ENCODE peak calls at places on chromosomes 12 and 14, in five cellular contexts. M is RWPE2, G is NCI-H1436, X is NCI-H1105, N is GM13977. B is an unnamed sample.
A peak's percentile ranks its signal among the peaks of the same experiment; 100 is the strongest.

GRCh38 chr14:36507847-36508417 is 12.1 kb downstream of the NKX2-1 start:
- DNase-seq in M (no peak), G (peak; percentile 41), X (peak; percentile 80), N (no peak), B (no peak)

GRCh38 chr14:92880851-92881250 is 42.1 kb upstream of the CHGA start:
- DNase-seq in M (no peak), G (peak; percentile 89), X (no peak), N (no peak), B (peak; percentile 69)

GRCh38 chr14:73953731-73954130 is 3.6 kb downstream of the COQ6 start:
- DNase-seq in M (no peak), G (no peak), X (no peak), N (no peak), B (no peak)

GRCh38 chr12:4189721-4190120 is 83.8 kb upstream of the CCND2 start:
- DNase-seq in M (no peak), G (no peak), X (no peak), N (no peak), B (no peak)

GRCh38 chr12:80086025-80086424 is 13.3 kb upstream of the OTOGL start:
- DNase-seq in M (no peak), G (no peak), X (no peak), N (no peak), B (no peak)

GRCh38 chr12:124497658-124498057 is 69.8 kb downstream of the NCOR2 start:
- DNase-seq in M (no peak), G (no peak), X (no peak), N (peak; percentile 72), B (no peak)

GRCh38 chr14:98878278-98878677 is 393.7 kb downstream of the BCL11B start:
- DNase-seq in M (no peak), G (no peak), X (no peak), N (no peak), B (no peak)

GRCh38 chr12:30989754-30990153 is 63.2 kb downstream of the TSPAN11 start:
- DNase-seq in M (no peak), G (peak; percentile 1), X (no peak), N (peak; percentile 49), B (peak; percentile 82)

GRCh38 chr14:50806241-50806933 is 24.6 kb downstream of the NIN start:
- DNase-seq in M (no peak), G (no peak), X (no peak), N (no peak), B (no peak)

GRCh38 chr12:119200601-119201000 is 21.9 kb downstream of the HSPB8 start:
- DNase-seq in M (no peak), G (no peak), X (no peak), N (no peak), B (no peak)

GRCh38 chr14:100528962-100529560 is 58.2 kb downstream of the BEGAIN start:
- DNase-seq in M (peak; percentile 67), G (no peak), X (no peak), N (peak; percentile 12), B (peak; percentile 22)

GRCh38 chr12:114152066-114152465 is 185.9 kb upstream of the RBM19 start:
- DNase-seq in M (no peak), G (no peak), X (no peak), N (no peak), B (no peak)

GRCh38 chr12:54404061-54405004 is 14.7 kb downstream of the ITGA5 start:
- DNase-seq in M (no peak), G (peak; percentile 59), X (peak; percentile 31), N (no peak), B (peak; percentile 84)

GRCh38 chr14:76330411-76331327 is 45.3 kb upstream of the ESRRB start:
- DNase-seq in M (no peak), G (no peak), X (no peak), N (no peak), B (no peak)

B was measured in H9.